ENCODE peak calls at places on chromosomes 2 and 18, in ten cellular contexts. S is H9; D is T1000; W is CD8-positive, alpha-beta T cell; P is stimulated activated naive CD8-positive, alpha-beta T cell treated with anti-CD3 and anti-CD28 coated beads, Interleukin-15, amount 100 ng/mL, for 72 hours; Q is tibial artery; Y is T follicular helper cell; U is GM13976; M is foreskin keratinocyte; L is mesothelial cell of epicardium. B is an unnamed sample.
A peak's percentile ranks its signal among the peaks of the same experiment; 100 is the strongest.

GRCh38 chr2:60493804-60494392 is 59.6 kb downstream of the BCL11A start:
- DNase-seq in S (no peak), D (no peak), W (no peak), P (no peak), Q (no peak), Y (no peak), U (no peak), M (no peak), L (no peak), B (no peak)

GRCh38 chr18:48227206-48227605 is 182.0 kb downstream of the ZBTB7C start:
- DNase-seq in S (no peak), D (no peak), W (no peak), P (no peak), Q (no peak), Y (no peak), U (no peak), M (no peak), L (no peak), B (no peak)

GRCh38 chr2:189854956-189855355 is 70.7 kb downstream of the PMS1 start:
- DNase-seq in S (no peak), D (no peak), W (no peak), P (no peak), Q (no peak), Y (no peak), U (no peak), M (no peak), L (no peak), B (no peak)

GRCh38 chr2:43197568-43197896 is 28.9 kb downstream of the ZFP36L2 start:
- DNase-seq in S (no peak), D (no peak), W (no peak), P (no peak), Q (no peak), Y (no peak), U (no peak), M (no peak), L (no peak), B (no peak)

GRCh38 chr18:29160123-29160522 is 983.2 kb upstream of the CDH2 start:
- DNase-seq in S (no peak), D (no peak), W (no peak), P (no peak), Q (no peak), Y (no peak), U (no peak), M (no peak), L (no peak), B (no peak)

GRCh38 chr18:54233228-54233625 is 8.8 kb upstream of the MBD2 start:
- DNase-seq in S (no peak), D (no peak), W (no peak), P (no peak), Q (no peak), Y (no peak), U (no peak), M (peak; percentile 86), L (no peak), B (no peak)

GRCh38 chr2:241922396-241922795 is 52.9 kb downstream of the RTP5 start:
- DNase-seq in S (no peak), D (no peak), W (no peak), P (no peak), Q (no peak), Y (no peak), U (no peak), M (no peak), L (no peak), B (no peak)

GRCh38 chr2:36059684-36060083 is 295.9 kb upstream of the CRIM1 start:
- DNase-seq in S (no peak), D (no peak), W (no peak), P (no peak), Q (no peak), Y (no peak), U (peak; percentile 10), M (no peak), L (no peak), B (no peak)

GRCh38 chr2:232667989-232668583 is 29.0 kb upstream of the GIGYF2 start:
- DNase-seq in S (no peak), D (no peak), W (no peak), P (no peak), Q (no peak), Y (no peak), U (no peak), M (no peak), L (no peak), B (no peak)

GRCh38 chr2:113181491-113182051 is 7.8 kb downstream of the PSD4 start:
- DNase-seq in S (no peak), D (no peak), W (no peak), P (no peak), Q (peak; percentile 43), Y (no peak), U (no peak), M (no peak), L (no peak), B (no peak)

GRCh38 chr2:112728029-112728362 is 7.2 kb downstream of the NT5DC4 start:
- DNase-seq in S (no peak), D (no peak), W (no peak), P (no peak), Q (no peak), Y (no peak), U (no peak), M (no peak), L (no peak), B (no peak)

GRCh38 chr18:9417081-9417841 is 58.1 kb upstream of the RALBP1 start:
- DNase-seq in S (no peak), D (no peak), W (no peak), P (no peak), Q (no peak), Y (no peak), U (no peak), M (no peak), L (peak; percentile 61), B (no peak)

GRCh38 chr2:201070966-201071304 is 536 bp downstream of the HYCC2 start:
- DNase-seq in S (no peak), D (no peak), W (no peak), P (no peak), Q (no peak), Y (no peak), U (peak; percentile 44), M (no peak), L (no peak), B (peak; percentile 35)

GRCh38 chr2:47046271-47046670 is 108.8 kb downstream of the STPG4 start:
- DNase-seq in S (no peak), D (no peak), W (no peak), P (no peak), Q (no peak), Y (no peak), U (no peak), M (no peak), L (no peak), B (no peak)

GRCh38 chr2:27262379-27263286 is at the start of gene SLC30A3:
- DNase-seq in S (peak; percentile 46), D (no peak), W (peak; percentile 72), P (peak; percentile 50), Q (peak; percentile 70), Y (peak; percentile 53), U (peak; percentile 92), M (no peak), L (peak; percentile 61), B (no peak)

GRCh38 chr2:5692561-5693287 is 540 bp downstream of the SOX11 start:
- DNase-seq in S (no peak), D (peak; percentile 54), W (no peak), P (no peak), Q (no peak), Y (no peak), U (no peak), M (no peak), L (peak; percentile 68), B (no peak)

GRCh38 chr2:237686659-237687136 is 59.3 kb downstream of the LRRFIP1 start:
- DNase-seq in S (peak; percentile 46), D (no peak), W (no peak), P (no peak), Q (no peak), Y (no peak), U (no peak), M (no peak), L (no peak), B (peak; percentile 35)

GRCh38 chr18:3104190-3105054 is 91.5 kb upstream of the LPIN2 start:
- DNase-seq in S (no peak), D (no peak), W (no peak), P (no peak), Q (no peak), Y (no peak), U (no peak), M (peak; percentile 44), L (no peak), B (no peak)

GRCh38 chr2:177165731-177166711 is 46.6 kb upstream of the HNRNPA3 start:
- DNase-seq in S (no peak), D (no peak), W (no peak), P (peak; percentile 19), Q (no peak), Y (no peak), U (peak; percentile 59), M (no peak), L (no peak), B (peak; percentile 91)

GRCh38 chr2:20050712-20051517 is 513 bp downstream of the LAPTM4A start:
- DNase-seq in S (peak; percentile 57), D (no peak), W (peak; percentile 17), P (peak; percentile 20), Q (peak; percentile 77), Y (no peak), U (peak; percentile 54), M (peak; percentile 29), L (no peak), B (peak; percentile 81)

GRCh38 chr2:120791961-120792295 is 56.3 kb downstream of the GLI2 start:
- DNase-seq in S (no peak), D (peak; percentile 20), W (no peak), P (no peak), Q (no peak), Y (no peak), U (no peak), M (peak; percentile 80), L (no peak), B (no peak)

GRCh38 chr2:138712212-138712979 is 67.8 kb downstream of the NXPH2 start:
- DNase-seq in S (no peak), D (no peak), W (no peak), P (no peak), Q (no peak), Y (no peak), U (peak; percentile 51), M (no peak), L (no peak), B (peak; percentile 37)

GRCh38 chr2:12296120-12296519 is 420.6 kb upstream of the TRIB2 start:
- DNase-seq in S (no peak), D (no peak), W (no peak), P (no peak), Q (no peak), Y (no peak), U (no peak), M (no peak), L (no peak), B (no peak)

GRCh38 chr2:124875627-124876244 is 850.6 kb downstream of the CNTNAP5 start:
- DNase-seq in S (no peak), D (no peak), W (no peak), P (no peak), Q (no peak), Y (no peak), U (no peak), M (no peak), L (no peak), B (no peak)

GRCh38 chr2:241842067-241842415 is 16.7 kb downstream of the PDCD1 start:
- DNase-seq in S (no peak), D (no peak), W (no peak), P (no peak), Q (no peak), Y (no peak), U (no peak), M (no peak), L (no peak), B (no peak)

GRCh38 chr2:41940715-41941114 is 107.1 kb upstream of the PKDCC start:
- DNase-seq in S (peak; percentile 62), D (no peak), W (no peak), P (no peak), Q (peak; percentile 59), Y (no peak), U (no peak), M (no peak), L (no peak), B (no peak)

GRCh38 chr2:230874876-230875275 is 10.1 kb downstream of the ITM2C start:
- DNase-seq in S (no peak), D (no peak), W (no peak), P (no peak), Q (no peak), Y (no peak), U (no peak), M (no peak), L (peak; percentile 28), B (no peak)

GRCh38 chr2:241041557-241042158 is 43.2 kb downstream of the SNED1 start:
- DNase-seq in S (no peak), D (no peak), W (no peak), P (no peak), Q (no peak), Y (no peak), U (peak; percentile 75), M (no peak), L (no peak), B (no peak)